ENCODE peak calls at places on chromosome 20, in four cellular contexts. C is stimulated activated CD8-positive, alpha-beta memory T cell treated with anti-CD3 and anti-CD28 coated beads, Interleukin-12 subunit alpha, Interleukin-12 subunit beta, amount 100 ng/mL, for 1 hour; O is A172; Y is HT-29. J is an unnamed sample.

GRCh38 chr20:62319346-62319909 is 16.6 kb downstream of the ADRM1 start:
- DNase-seq in C (no peak), O (no peak), Y (no peak), J (no peak)

GRCh38 chr20:35297740-35298139 is 5.5 kb upstream of the FAM83C start:
- DNase-seq in C (no peak), O (no peak), Y (no peak), J (no peak)

GRCh38 chr20:15012551-15012950 is 675.1 kb upstream of the FLRT3 start:
- DNase-seq in C (no peak), O (no peak), Y (no peak), J (no peak)

GRCh38 chr20:4951299-4951698 is 50.0 kb downstream of the SLC23A2 start:
- DNase-seq in C (no peak), O (peak), Y (no peak), J (no peak)

GRCh38 chr20:37907677-37908397 is 4.9 kb downstream of the VSTM2L start:
- DNase-seq in C (no peak), O (peak), Y (no peak), J (no peak)

GRCh38 chr20:53579581-53580375 is 13.9 kb downstream of the ZNF217 start:
- DNase-seq in C (no peak), O (peak), Y (peak), J (peak)

GRCh38 chr20:63574156-63574828 is at the start of gene HELZ2:
- DNase-seq in C (peak), O (peak), Y (peak), J (peak)

GRCh38 chr20:2402271-2402980 is 21.7 kb downstream of the TGM6 start:
- DNase-seq in C (no peak), O (peak), Y (peak), J (peak)

GRCh38 chr20:6277661-6278060 is 154.8 kb upstream of the FERMT1 start:
- DNase-seq in C (no peak), O (no peak), Y (no peak), J (no peak)

GRCh38 chr20:16459019-16459700 is 114.1 kb downstream of the KIF16B start:
- DNase-seq in C (no peak), O (peak), Y (no peak), J (no peak)

GRCh38 chr20:5113615-5113986 is 6.2 kb downstream of the PCNA start:
- DNase-seq in C (no peak), O (no peak), Y (no peak), J (no peak)

GRCh38 chr20:48544402-48545333 is 283.1 kb downstream of the PREX1 start:
- DNase-seq in C (no peak), O (no peak), Y (peak), J (no peak)

GRCh38 chr20:650954-651353 is 2.0 kb downstream of the SRXN1 start:
- DNase-seq in C (no peak), O (no peak), Y (no peak), J (no peak)

GRCh38 chr20:10217517-10218410 is 866 bp upstream of the SNAP25 start:
- DNase-seq in C (no peak), O (peak), Y (no peak), J (no peak)

GRCh38 chr20:64102647-64103354 is 4.6 kb downstream of the NPBWR2 start:
- DNase-seq in C (no peak), O (no peak), Y (no peak), J (no peak)

GRCh38 chr20:16491277-16491912 is 81.9 kb downstream of the KIF16B start:
- DNase-seq in C (no peak), O (no peak), Y (no peak), J (no peak)

GRCh38 chr20:16273812-16274560 is 299.3 kb downstream of the KIF16B start:
- DNase-seq in C (no peak), O (no peak), Y (no peak), J (no peak)

GRCh38 chr20:12152996-12153395 is 235.3 kb downstream of the BTBD3 start:
- DNase-seq in C (no peak), O (peak), Y (no peak), J (peak)

J was measured in HepG2.